ENCODE peak calls at places on chromosomes 1 and 21, in four cellular contexts. L is cardiac muscle cell, P is right lobe of liver, J is AG04450. R is an unnamed sample.

GRCh38 chr1:11053758-11054137 is 6.1 kb downstream of the SRM start:
- DNase-seq in L (peak; percentile 74), P (no peak), J (no peak), R (peak; percentile 78)

GRCh38 chr1:40703316-40703715 is 11.8 kb downstream of the NFYC start:
- DNase-seq in L (no peak), P (no peak), J (no peak), R (no peak)

GRCh38 chr1:187655163-187655562 is 826.4 kb downstream of the PLA2G4A start:
- DNase-seq in L (no peak), P (no peak), J (no peak), R (no peak)

GRCh38 chr1:173409613-173410012 is 67.5 kb upstream of the PRDX6 start:
- DNase-seq in L (no peak), P (no peak), J (no peak), R (no peak)

GRCh38 chr1:47578026-47578861 is 140.4 kb downstream of the FOXD2 start:
- DNase-seq in L (no peak), P (no peak), J (no peak), R (no peak)

GRCh38 chr1:25658791-25659431 is 42.3 kb downstream of the MAN1C1 start:
- DNase-seq in L (no peak), P (no peak), J (no peak), R (no peak)

GRCh38 chr1:245537992-245538391 is 383.2 kb downstream of the KIF26B start:
- DNase-seq in L (no peak), P (no peak), J (no peak), R (no peak)

GRCh38 chr1:46131727-46132528 is 501 bp downstream of the PIK3R3 start:
- DNase-seq in L (no peak), P (peak; percentile 39), J (no peak), R (no peak)

GRCh38 chr21:42199488-42200463 is 19.2 kb upstream of the ABCG1 start:
- DNase-seq in L (no peak), P (no peak), J (peak; percentile 26), R (no peak)

GRCh38 chr1:93033785-93034184 is 45.3 kb upstream of the MTF2 start:
- DNase-seq in L (no peak), P (no peak), J (no peak), R (no peak)

GRCh38 chr21:38384246-38384576 is 114.1 kb downstream of the ERG start:
- DNase-seq in L (no peak), P (no peak), J (no peak), R (no peak)

GRCh38 chr21:38383411-38384245 is 114.6 kb downstream of the ERG start:
- DNase-seq in L (no peak), P (peak; percentile 27), J (no peak), R (no peak)

GRCh38 chr21:38377165-38378093 is 120.6 kb downstream of the KCNJ15 start:
- DNase-seq in L (no peak), P (no peak), J (no peak), R (no peak)

GRCh38 chr21:38379171-38379570 is 119.1 kb downstream of the ERG start:
- DNase-seq in L (no peak), P (no peak), J (no peak), R (no peak)

DNA sequence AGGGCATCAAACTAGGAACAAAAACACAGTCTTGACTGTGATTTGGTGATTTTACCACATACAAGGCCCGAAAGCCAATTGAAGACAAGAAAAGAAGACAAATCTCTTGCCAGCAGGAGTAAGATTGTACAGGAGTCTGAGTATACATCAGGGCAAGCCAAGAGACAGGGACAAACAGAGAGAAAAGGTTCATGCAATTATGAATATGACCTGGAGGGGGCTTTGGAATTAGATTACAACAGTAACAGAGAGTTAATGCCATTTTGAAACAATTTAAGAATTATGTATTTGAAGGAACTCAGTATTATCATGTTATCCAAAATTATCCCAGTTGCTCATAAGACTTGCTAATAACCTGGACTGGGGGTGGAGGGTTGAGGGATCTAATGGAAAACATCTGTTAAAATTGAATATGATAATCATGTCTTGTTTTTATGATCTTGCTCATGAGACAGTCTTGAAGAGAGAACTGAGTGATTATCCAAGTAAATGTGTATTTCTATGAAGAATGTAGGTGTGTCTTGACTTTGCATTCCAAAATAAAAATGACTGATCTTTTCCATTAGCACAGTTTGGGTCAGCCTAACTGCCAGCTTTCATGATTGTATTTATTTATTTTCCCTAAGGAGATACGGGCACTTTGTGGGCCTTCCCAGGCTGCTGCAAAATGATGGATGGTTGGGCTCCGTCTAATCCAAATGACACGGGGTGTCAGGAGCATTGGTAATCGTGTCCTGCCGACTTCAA is 117.7 kb downstream of the ERG start:
- DNase-seq in L (no peak), P (no peak), J (no peak), R (no peak)
- TF ChIP-seq CTCF in L (peak; percentile 48), P (no peak), J (peak; percentile 48), R (peak; percentile 79)

GRCh38 chr1:94792473-94792875 is 27.7 kb upstream of the SLC44A3 start:
- DNase-seq in L (no peak), P (no peak), J (no peak), R (no peak)
- TF ChIP-seq CTCF in L (peak; percentile 30), P (peak; percentile 7), J (peak; percentile 37), R (peak; percentile 67)

DNA sequence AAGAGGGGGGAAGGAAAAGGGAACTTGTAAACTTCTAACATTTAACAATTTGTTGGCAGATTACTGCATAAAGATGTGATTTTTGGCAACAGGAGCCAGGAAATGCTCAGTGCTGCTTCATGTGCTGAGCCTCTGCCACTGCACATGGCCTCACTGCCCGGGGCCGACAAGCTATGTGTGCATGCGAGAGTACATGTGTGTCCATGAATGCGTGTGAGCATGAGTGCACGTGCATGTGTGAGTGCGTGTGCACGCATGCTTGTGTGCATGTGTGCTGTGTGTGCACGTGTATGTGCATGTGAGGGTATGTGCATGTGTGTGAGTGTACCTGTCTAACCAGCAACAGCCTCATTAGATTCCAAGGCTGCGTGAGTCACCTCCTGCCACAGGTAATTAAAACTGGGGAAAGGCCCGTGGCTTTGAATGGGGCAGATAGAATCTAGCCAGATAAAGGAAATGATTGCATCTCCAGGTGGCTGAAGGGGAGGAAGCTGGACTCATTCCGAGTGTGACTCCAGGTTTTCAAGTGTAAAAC is 41.4 kb upstream of the TSPEAR start:
- DNase-seq in L (no peak), P (no peak), J (no peak), R (no peak)
- TF ChIP-seq CTCF in L (no peak), P (no peak), J (no peak), R (no peak)

DNA sequence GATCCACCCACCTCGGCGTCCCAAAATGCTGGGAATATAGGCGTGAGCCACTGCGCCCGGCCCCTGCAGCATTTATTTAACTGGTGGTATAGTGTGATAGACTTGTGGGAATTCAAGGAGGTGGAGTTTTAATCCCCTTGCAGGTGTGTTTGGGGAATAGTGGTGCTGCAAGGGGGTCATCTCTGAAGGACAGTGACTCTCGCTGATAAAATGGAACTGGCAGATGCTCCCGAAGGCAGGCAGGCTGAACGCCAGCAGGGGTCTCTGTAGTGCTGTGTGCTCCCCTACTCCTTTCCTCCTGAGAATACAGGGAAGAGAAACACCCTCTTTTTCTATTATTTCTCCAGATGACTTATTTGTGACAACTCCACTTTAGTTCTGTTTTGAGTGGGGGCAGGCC is 4.0 kb downstream of the OSCP1 start:
- DNase-seq in L (peak; percentile 15), P (no peak), J (no peak), R (no peak)
- TF ChIP-seq CTCF in L (no peak), P (no peak), J (peak; percentile 26), R (peak; percentile 51)

GRCh38 chr1:3413975-3414710 is 40.3 kb upstream of the ARHGEF16 start:
- DNase-seq in L (no peak), P (no peak), J (no peak), R (no peak)
- TF ChIP-seq CTCF in L (no peak), P (no peak), J (no peak), R (no peak)

GRCh38 chr1:1630191-1630964 is 1.6 kb upstream of the MMP23B start:
- DNase-seq in L (peak; percentile 62), P (peak; percentile 52), J (no peak), R (no peak)
- TF ChIP-seq CTCF in L (no peak), P (no peak), J (no peak), R (no peak)

GRCh38 chr1:50603274-50604271 is 180.3 kb upstream of the DMRTA2 start:
- DNase-seq in L (peak; percentile 15), P (no peak), J (no peak), R (no peak)

GRCh38 chr1:50604580-50604979 is 181.3 kb upstream of the DMRTA2 start:
- DNase-seq in L (no peak), P (no peak), J (no peak), R (no peak)

GRCh38 chr1:50610563-50610962 is 187.3 kb upstream of the DMRTA2 start:
- DNase-seq in L (no peak), P (no peak), J (no peak), R (no peak)

GRCh38 chr1:50609508-50609907 is 186.3 kb upstream of the DMRTA2 start:
- DNase-seq in L (no peak), P (no peak), J (no peak), R (no peak)

DNA sequence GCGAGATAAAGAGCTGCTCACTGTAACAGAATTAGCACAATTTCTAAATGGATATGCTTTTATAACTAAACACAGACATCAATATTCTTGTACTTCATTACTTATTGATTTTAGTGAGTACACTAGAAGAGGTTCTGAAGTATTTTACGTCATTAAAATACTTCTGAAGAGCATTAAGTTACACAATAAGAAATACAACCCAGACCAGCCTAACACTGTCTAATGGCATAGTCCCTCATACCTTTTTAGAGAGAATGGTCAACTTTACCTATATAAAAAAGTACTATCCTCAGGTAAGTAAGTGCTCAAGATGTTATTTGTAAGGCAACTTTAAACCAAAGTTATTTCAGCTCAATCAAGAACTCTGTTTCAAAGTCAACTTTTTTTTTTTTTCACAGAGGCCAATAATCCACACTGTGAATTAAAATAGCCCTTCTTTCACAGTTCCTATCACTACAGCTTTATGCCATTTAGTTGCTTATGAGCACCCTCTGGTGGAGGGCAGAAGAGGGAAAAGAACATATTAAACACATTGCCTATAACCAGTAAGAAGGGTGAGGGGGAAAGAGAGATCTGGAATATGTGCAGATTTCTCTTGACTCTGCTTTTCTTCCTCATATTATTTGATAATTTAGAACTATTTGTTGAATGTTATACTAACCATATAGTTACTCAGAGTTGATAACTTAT is 182.1 kb upstream of the DMRTA2 start:
- DNase-seq in L (peak; percentile 18), P (no peak), J (no peak), R (no peak)
- TF ChIP-seq CTCF in L (peak; percentile 61), P (peak; percentile 52), J (peak; percentile 65), R (peak; percentile 72)

GRCh38 chr1:222084996-222085395 is 343.1 kb upstream of the DUSP10 start:
- DNase-seq in L (no peak), P (no peak), J (no peak), R (no peak)
- TF ChIP-seq CTCF in L (no peak), P (no peak), J (no peak), R (no peak)

GRCh38 chr1:217059401-217059800 is 336.2 kb upstream of the ESRRG start:
- DNase-seq in L (no peak), P (no peak), J (no peak), R (no peak)
- TF ChIP-seq CTCF in L (no peak), P (no peak), J (no peak), R (no peak)

GRCh38 chr1:107897428-107898339 is 67.3 kb downstream of the VAV3 start:
- DNase-seq in L (no peak), P (no peak), J (no peak), R (no peak)
- TF ChIP-seq CTCF in L (no peak), P (no peak), J (no peak), R (no peak)

R was measured in chondrocyte.